ENCODE peak calls at places on chromosome X, in ten cellular contexts. One of them, this sample, is unnamed.

GRCh38 chrX:40855932-40856515 is 120.7 kb upstream of the MED14 start:
- DNase-seq in NCI-H748 treated with DMSO at 0.1 percent for 48 hours: no peak
- DNase-seq in NAMALWA: no peak
- DNase-seq in lung: no peak
- DNase-seq in non-pigmented ciliary epithelial cell: no peak
- DNase-seq in cardiac fibroblast: no peak
- DNase-seq in astrocyte of the spinal cord: no peak
- DNase-seq in CD4-positive, alpha-beta memory T cell: no peak
- DNase-seq in stromal cell of bone marrow: no peak
- DNase-seq in dermis microvascular lymphatic vessel endothelial cell: no peak
- DNase-seq in this sample: no peak

GRCh38 chrX:40705658-40706312 is 29.6 kb downstream of the MED14 start:
- DNase-seq in NAMALWA: no peak
- DNase-seq in stromal cell of bone marrow: no peak
- DNase-seq in non-pigmented ciliary epithelial cell: no peak
- DNase-seq in cardiac fibroblast: no peak
- DNase-seq in astrocyte of the spinal cord: no peak
- DNase-seq in dermis microvascular lymphatic vessel endothelial cell: no peak
- DNase-seq in CD4-positive, alpha-beta memory T cell: no peak
- DNase-seq in lung: no peak
- DNase-seq in NCI-H748 treated with DMSO at 0.1 percent for 48 hours: no peak
- DNase-seq in this sample: no peak

GRCh38 chrX:17456526-17456925 is 81.5 kb downstream of the NHS start:
- DNase-seq in stromal cell of bone marrow: no peak
- DNase-seq in NAMALWA: no peak
- DNase-seq in lung: no peak
- DNase-seq in NCI-H748 treated with DMSO at 0.1 percent for 48 hours: peak; percentile 3
- DNase-seq in astrocyte of the spinal cord: no peak
- DNase-seq in non-pigmented ciliary epithelial cell: no peak
- DNase-seq in dermis microvascular lymphatic vessel endothelial cell: no peak
- DNase-seq in CD4-positive, alpha-beta memory T cell: no peak
- DNase-seq in cardiac fibroblast: no peak
- DNase-seq in this sample: no peak

GRCh38 chrX:71195959-71196727 is 26.9 kb upstream of the GJB1 start:
- DNase-seq in astrocyte of the spinal cord: no peak
- DNase-seq in dermis microvascular lymphatic vessel endothelial cell: no peak
- DNase-seq in non-pigmented ciliary epithelial cell: no peak
- DNase-seq in lung: no peak
- DNase-seq in stromal cell of bone marrow: no peak
- DNase-seq in cardiac fibroblast: no peak
- DNase-seq in CD4-positive, alpha-beta memory T cell: peak; percentile 42
- DNase-seq in NCI-H748 treated with DMSO at 0.1 percent for 48 hours: no peak
- DNase-seq in NAMALWA: no peak
- DNase-seq in this sample: no peak

GRCh38 chrX:104564335-104564734 is 1.7 kb upstream of the IL1RAPL2 start:
- DNase-seq in cardiac fibroblast: no peak
- DNase-seq in stromal cell of bone marrow: no peak
- DNase-seq in NAMALWA: no peak
- DNase-seq in CD4-positive, alpha-beta memory T cell: no peak
- DNase-seq in dermis microvascular lymphatic vessel endothelial cell: no peak
- DNase-seq in lung: no peak
- DNase-seq in NCI-H748 treated with DMSO at 0.1 percent for 48 hours: no peak
- DNase-seq in non-pigmented ciliary epithelial cell: no peak
- DNase-seq in astrocyte of the spinal cord: no peak
- DNase-seq in this sample: no peak

GRCh38 chrX:45266456-45266855 is 65.8 kb upstream of the DIPK2B start:
- DNase-seq in NAMALWA: no peak
- DNase-seq in NCI-H748 treated with DMSO at 0.1 percent for 48 hours: no peak
- DNase-seq in stromal cell of bone marrow: no peak
- DNase-seq in astrocyte of the spinal cord: no peak
- DNase-seq in lung: no peak
- DNase-seq in cardiac fibroblast: no peak
- DNase-seq in CD4-positive, alpha-beta memory T cell: no peak
- DNase-seq in dermis microvascular lymphatic vessel endothelial cell: peak; percentile 19
- DNase-seq in non-pigmented ciliary epithelial cell: no peak
- DNase-seq in this sample: no peak

GRCh38 chrX:56932106-56932505 is 63.2 kb downstream of the SPIN3 start:
- DNase-seq in lung: no peak
- DNase-seq in cardiac fibroblast: no peak
- DNase-seq in dermis microvascular lymphatic vessel endothelial cell: no peak
- DNase-seq in CD4-positive, alpha-beta memory T cell: no peak
- DNase-seq in astrocyte of the spinal cord: no peak
- DNase-seq in NAMALWA: no peak
- DNase-seq in stromal cell of bone marrow: no peak
- DNase-seq in NCI-H748 treated with DMSO at 0.1 percent for 48 hours: no peak
- DNase-seq in non-pigmented ciliary epithelial cell: no peak
- DNase-seq in this sample: no peak

GRCh38 chrX:8010105-8010504 is 82.9 kb upstream of the PNPLA4 start:
- DNase-seq in astrocyte of the spinal cord: no peak
- DNase-seq in dermis microvascular lymphatic vessel endothelial cell: no peak
- DNase-seq in cardiac fibroblast: no peak
- DNase-seq in non-pigmented ciliary epithelial cell: no peak
- DNase-seq in NCI-H748 treated with DMSO at 0.1 percent for 48 hours: no peak
- DNase-seq in NAMALWA: no peak
- DNase-seq in lung: no peak
- DNase-seq in stromal cell of bone marrow: no peak
- DNase-seq in CD4-positive, alpha-beta memory T cell: no peak
- DNase-seq in this sample: no peak

GRCh38 chrX:122545778-122546177 is 638.3 kb upstream of the GRIA3 start:
- DNase-seq in cardiac fibroblast: no peak
- DNase-seq in non-pigmented ciliary epithelial cell: no peak
- DNase-seq in stromal cell of bone marrow: no peak
- DNase-seq in NAMALWA: no peak
- DNase-seq in NCI-H748 treated with DMSO at 0.1 percent for 48 hours: no peak
- DNase-seq in CD4-positive, alpha-beta memory T cell: no peak
- DNase-seq in astrocyte of the spinal cord: no peak
- DNase-seq in lung: no peak
- DNase-seq in dermis microvascular lymphatic vessel endothelial cell: no peak
- DNase-seq in this sample: no peak

GRCh38 chrX:71954458-71954857 is 43.8 kb downstream of the NHSL2 start:
- DNase-seq in non-pigmented ciliary epithelial cell: no peak
- DNase-seq in NCI-H748 treated with DMSO at 0.1 percent for 48 hours: no peak
- DNase-seq in lung: no peak
- DNase-seq in stromal cell of bone marrow: no peak
- DNase-seq in NAMALWA: no peak
- DNase-seq in dermis microvascular lymphatic vessel endothelial cell: peak; percentile 39
- DNase-seq in astrocyte of the spinal cord: no peak
- DNase-seq in CD4-positive, alpha-beta memory T cell: no peak
- DNase-seq in cardiac fibroblast: no peak
- DNase-seq in this sample: no peak

GRCh38 chrX:134761788-134762187 is 103.5 kb upstream of the PLAC1 start:
- DNase-seq in astrocyte of the spinal cord: no peak
- DNase-seq in stromal cell of bone marrow: no peak
- DNase-seq in CD4-positive, alpha-beta memory T cell: no peak
- DNase-seq in lung: no peak
- DNase-seq in dermis microvascular lymphatic vessel endothelial cell: peak; percentile 38
- DNase-seq in non-pigmented ciliary epithelial cell: no peak
- DNase-seq in NCI-H748 treated with DMSO at 0.1 percent for 48 hours: no peak
- DNase-seq in cardiac fibroblast: no peak
- DNase-seq in NAMALWA: peak; percentile 31
- DNase-seq in this sample: no peak

GRCh38 chrX:73668779-73669178 is 105.8 kb downstream of the CHIC1 start:
- DNase-seq in NAMALWA: no peak
- DNase-seq in stromal cell of bone marrow: no peak
- DNase-seq in non-pigmented ciliary epithelial cell: no peak
- DNase-seq in dermis microvascular lymphatic vessel endothelial cell: no peak
- DNase-seq in lung: no peak
- DNase-seq in CD4-positive, alpha-beta memory T cell: no peak
- DNase-seq in cardiac fibroblast: peak; percentile 10
- DNase-seq in NCI-H748 treated with DMSO at 0.1 percent for 48 hours: no peak
- DNase-seq in astrocyte of the spinal cord: no peak
- DNase-seq in this sample: no peak

GRCh38 chrX:2397648-2398340 is 103.0 kb downstream of the DHRSX start:
- DNase-seq in NCI-H748 treated with DMSO at 0.1 percent for 48 hours: no peak
- DNase-seq in stromal cell of bone marrow: no peak
- DNase-seq in non-pigmented ciliary epithelial cell: no peak
- DNase-seq in NAMALWA: no peak
- DNase-seq in CD4-positive, alpha-beta memory T cell: no peak
- DNase-seq in lung: no peak
- DNase-seq in cardiac fibroblast: peak; percentile 44
- DNase-seq in dermis microvascular lymphatic vessel endothelial cell: peak; percentile 33
- DNase-seq in astrocyte of the spinal cord: peak; percentile 55
- DNase-seq in this sample: no peak

GRCh38 chrX:65990702-65991101 is 49.2 kb downstream of the VSIG4 start:
- DNase-seq in NCI-H748 treated with DMSO at 0.1 percent for 48 hours: no peak
- DNase-seq in stromal cell of bone marrow: no peak
- DNase-seq in dermis microvascular lymphatic vessel endothelial cell: no peak
- DNase-seq in CD4-positive, alpha-beta memory T cell: no peak
- DNase-seq in lung: no peak
- DNase-seq in astrocyte of the spinal cord: no peak
- DNase-seq in NAMALWA: no peak
- DNase-seq in cardiac fibroblast: no peak
- DNase-seq in non-pigmented ciliary epithelial cell: no peak
- DNase-seq in this sample: no peak

GRCh38 chrX:79081895-79082512 is 62.5 kb upstream of the GPR174 start:
- DNase-seq in CD4-positive, alpha-beta memory T cell: peak; percentile 65
- DNase-seq in stromal cell of bone marrow: peak; percentile 10
- DNase-seq in dermis microvascular lymphatic vessel endothelial cell: peak; percentile 43
- DNase-seq in NCI-H748 treated with DMSO at 0.1 percent for 48 hours: peak; percentile 39
- DNase-seq in astrocyte of the spinal cord: peak; percentile 28
- DNase-seq in non-pigmented ciliary epithelial cell: no peak
- DNase-seq in NAMALWA: peak; percentile 65
- DNase-seq in cardiac fibroblast: peak; percentile 29
- DNase-seq in lung: no peak
- DNase-seq in this sample: peak; percentile 25

GRCh38 chrX:1871887-1872286 is 257.0 kb downstream of the ASMT start:
- DNase-seq in CD4-positive, alpha-beta memory T cell: no peak
- DNase-seq in lung: no peak
- DNase-seq in NAMALWA: no peak
- DNase-seq in dermis microvascular lymphatic vessel endothelial cell: no peak
- DNase-seq in non-pigmented ciliary epithelial cell: no peak
- DNase-seq in astrocyte of the spinal cord: no peak
- DNase-seq in NCI-H748 treated with DMSO at 0.1 percent for 48 hours: no peak
- DNase-seq in stromal cell of bone marrow: no peak
- DNase-seq in cardiac fibroblast: no peak
- DNase-seq in this sample: no peak

GRCh38 chrX:19888419-19888879 is 1.0 kb upstream of the SH3KBP1 start:
- DNase-seq in non-pigmented ciliary epithelial cell: peak; percentile 38
- DNase-seq in NCI-H748 treated with DMSO at 0.1 percent for 48 hours: peak; percentile 10
- DNase-seq in NAMALWA: peak; percentile 70
- DNase-seq in dermis microvascular lymphatic vessel endothelial cell: peak; percentile 76
- DNase-seq in stromal cell of bone marrow: peak; percentile 49
- DNase-seq in CD4-positive, alpha-beta memory T cell: peak; percentile 57
- DNase-seq in cardiac fibroblast: peak; percentile 80
- DNase-seq in astrocyte of the spinal cord: peak; percentile 79
- DNase-seq in lung: no peak
- DNase-seq in this sample: no peak

GRCh38 chrX:3712080-3712869 is 1.2 kb downstream of the PRKX start:
- DNase-seq in NCI-H748 treated with DMSO at 0.1 percent for 48 hours: no peak
- DNase-seq in CD4-positive, alpha-beta memory T cell: peak; percentile 29
- DNase-seq in cardiac fibroblast: peak; percentile 51
- DNase-seq in lung: no peak
- DNase-seq in astrocyte of the spinal cord: peak; percentile 33
- DNase-seq in NAMALWA: peak; percentile 16
- DNase-seq in dermis microvascular lymphatic vessel endothelial cell: peak; percentile 33
- DNase-seq in non-pigmented ciliary epithelial cell: no peak
- DNase-seq in stromal cell of bone marrow: no peak
- DNase-seq in this sample: no peak

GRCh38 chrX:3142259-3143042 is 101.2 kb downstream of the ARSF start:
- DNase-seq in stromal cell of bone marrow: no peak
- DNase-seq in lung: no peak
- DNase-seq in dermis microvascular lymphatic vessel endothelial cell: no peak
- DNase-seq in astrocyte of the spinal cord: no peak
- DNase-seq in CD4-positive, alpha-beta memory T cell: no peak
- DNase-seq in cardiac fibroblast: no peak
- DNase-seq in NCI-H748 treated with DMSO at 0.1 percent for 48 hours: no peak
- DNase-seq in NAMALWA: peak; percentile 26
- DNase-seq in non-pigmented ciliary epithelial cell: no peak
- DNase-seq in this sample: no peak

GRCh38 chrX:55714111-55714510 is 3.4 kb upstream of the RRAGB start:
- DNase-seq in cardiac fibroblast: no peak
- DNase-seq in NCI-H748 treated with DMSO at 0.1 percent for 48 hours: no peak
- DNase-seq in astrocyte of the spinal cord: no peak
- DNase-seq in dermis microvascular lymphatic vessel endothelial cell: no peak
- DNase-seq in NAMALWA: no peak
- DNase-seq in non-pigmented ciliary epithelial cell: no peak
- DNase-seq in CD4-positive, alpha-beta memory T cell: no peak
- DNase-seq in stromal cell of bone marrow: no peak
- DNase-seq in lung: no peak
- DNase-seq in this sample: no peak

GRCh38 chrX:101206471-101206870 is 13.1 kb upstream of the DRP2 start:
- DNase-seq in CD4-positive, alpha-beta memory T cell: no peak
- DNase-seq in non-pigmented ciliary epithelial cell: no peak
- DNase-seq in cardiac fibroblast: peak; percentile 58
- DNase-seq in dermis microvascular lymphatic vessel endothelial cell: peak; percentile 59
- DNase-seq in lung: no peak
- DNase-seq in astrocyte of the spinal cord: peak; percentile 35
- DNase-seq in NAMALWA: peak; percentile 66
- DNase-seq in stromal cell of bone marrow: no peak
- DNase-seq in NCI-H748 treated with DMSO at 0.1 percent for 48 hours: peak; percentile 15
- DNase-seq in this sample: no peak

GRCh38 chrX:153612413-153612812 is 13.5 kb upstream of the CCNQ start:
- DNase-seq in lung: no peak
- DNase-seq in NAMALWA: no peak
- DNase-seq in cardiac fibroblast: no peak
- DNase-seq in dermis microvascular lymphatic vessel endothelial cell: no peak
- DNase-seq in astrocyte of the spinal cord: no peak
- DNase-seq in NCI-H748 treated with DMSO at 0.1 percent for 48 hours: no peak
- DNase-seq in CD4-positive, alpha-beta memory T cell: no peak
- DNase-seq in non-pigmented ciliary epithelial cell: no peak
- DNase-seq in stromal cell of bone marrow: no peak
- DNase-seq in this sample: no peak

GRCh38 chrX:129654652-129655546 is at the start of gene APLN:
- DNase-seq in lung: no peak
- DNase-seq in CD4-positive, alpha-beta memory T cell: peak; percentile 16
- DNase-seq in astrocyte of the spinal cord: peak; percentile 43
- DNase-seq in cardiac fibroblast: peak; percentile 70
- DNase-seq in NCI-H748 treated with DMSO at 0.1 percent for 48 hours: peak; percentile 34
- DNase-seq in non-pigmented ciliary epithelial cell: no peak
- DNase-seq in dermis microvascular lymphatic vessel endothelial cell: peak; percentile 57
- DNase-seq in NAMALWA: peak; percentile 9
- DNase-seq in stromal cell of bone marrow: no peak
- DNase-seq in this sample: no peak

GRCh38 chrX:9337056-9337455 is 127.8 kb upstream of the TBL1X start:
- DNase-seq in stromal cell of bone marrow: peak; percentile 55
- DNase-seq in dermis microvascular lymphatic vessel endothelial cell: no peak
- DNase-seq in NCI-H748 treated with DMSO at 0.1 percent for 48 hours: no peak
- DNase-seq in cardiac fibroblast: peak; percentile 71
- DNase-seq in NAMALWA: no peak
- DNase-seq in lung: no peak
- DNase-seq in astrocyte of the spinal cord: peak; percentile 46
- DNase-seq in non-pigmented ciliary epithelial cell: no peak
- DNase-seq in CD4-positive, alpha-beta memory T cell: no peak
- DNase-seq in this sample: no peak

GRCh38 chrX:103628386-103629290 is at the start of gene TCEAL1:
- DNase-seq in NCI-H748 treated with DMSO at 0.1 percent for 48 hours: peak; percentile 34
- DNase-seq in non-pigmented ciliary epithelial cell: no peak
- DNase-seq in astrocyte of the spinal cord: peak; percentile 36
- DNase-seq in stromal cell of bone marrow: no peak
- DNase-seq in CD4-positive, alpha-beta memory T cell: peak; percentile 18
- DNase-seq in cardiac fibroblast: peak; percentile 40
- DNase-seq in lung: peak; percentile 38
- DNase-seq in dermis microvascular lymphatic vessel endothelial cell: peak; percentile 57
- DNase-seq in NAMALWA: peak; percentile 46
- DNase-seq in this sample: peak; percentile 10

GRCh38 chrX:109928596-109929335 is 74.1 kb upstream of the TMEM164 start:
- DNase-seq in dermis microvascular lymphatic vessel endothelial cell: no peak
- DNase-seq in NCI-H748 treated with DMSO at 0.1 percent for 48 hours: no peak
- DNase-seq in non-pigmented ciliary epithelial cell: no peak
- DNase-seq in CD4-positive, alpha-beta memory T cell: no peak
- DNase-seq in astrocyte of the spinal cord: no peak
- DNase-seq in cardiac fibroblast: no peak
- DNase-seq in stromal cell of bone marrow: no peak
- DNase-seq in lung: no peak
- DNase-seq in NAMALWA: no peak
- DNase-seq in this sample: no peak